ENCODE peak calls at places on chromosomes 2 and 18, in eight cellular contexts. D is amniotic stem cell; N is stimulated activated CD4-positive, alpha-beta T cell treated with anti-CD3 and anti-CD28 coated beads, Interleukin-1b, Interleukin-23, amount 100 ng/mL, for 1 hour; X is NCI-H1694; E is GM20000; B is CD4-positive, CD25-positive, alpha-beta regulatory T cell; Z is dorsolateral prefrontal cortex; U is PC-3. S is an unnamed sample.

GRCh38 chr2:43333656-43334144 is 107.3 kb upstream of the ZFP36L2 start:
- DNase-seq in D (peak; percentile 10), N (no peak), X (no peak), E (no peak), B (no peak), Z (no peak), U (no peak), S (peak; percentile 42)

GRCh38 chr2:33529771-33530481 is 53.5 kb downstream of the RASGRP3 start:
- DNase-seq in D (peak; percentile 96), N (no peak), X (no peak), E (peak; percentile 16), B (no peak), Z (no peak), U (peak; percentile 75), S (peak; percentile 61)

GRCh38 chr2:134501476-134502089 is 217.2 kb downstream of the TMEM163 start:
- DNase-seq in D (no peak), N (no peak), X (no peak), E (no peak), B (no peak), Z (no peak), U (no peak), S (no peak)

GRCh38 chr18:55588001-55588875 is at the start of gene TCF4:
- DNase-seq in D (no peak), N (no peak), X (no peak), E (peak; percentile 50), B (no peak), Z (no peak), U (peak; percentile 38), S (peak; percentile 51)

GRCh38 chr18:11121426-11121825 is 27.9 kb downstream of the PIEZO2 start:
- DNase-seq in D (peak; percentile 3), N (no peak), X (no peak), E (no peak), B (no peak), Z (no peak), U (no peak), S (no peak)

GRCh38 chr2:82675186-82675585 is 1783.9 kb downstream of the SUCLG1 start:
- DNase-seq in D (no peak), N (no peak), X (no peak), E (no peak), B (no peak), Z (no peak), U (peak; percentile 66), S (peak; percentile 27)

GRCh38 chr2:42851186-42851585 is 58.8 kb upstream of the HAAO start:
- DNase-seq in D (no peak), N (no peak), X (no peak), E (no peak), B (no peak), Z (no peak), U (no peak), S (no peak)

GRCh38 chr2:96305979-96306308 is 598 bp upstream of the SNRNP200 start:
- DNase-seq in D (no peak), N (no peak), X (no peak), E (no peak), B (no peak), Z (no peak), U (no peak), S (no peak)

GRCh38 chr2:64932327-64933216 is 56.6 kb upstream of the SLC1A4 start:
- DNase-seq in D (no peak), N (no peak), X (no peak), E (peak; percentile 70), B (no peak), Z (no peak), U (no peak), S (no peak)

GRCh38 chr2:100529900-100530299 is 32.9 kb upstream of the PDCL3 start:
- DNase-seq in D (no peak), N (no peak), X (no peak), E (no peak), B (no peak), Z (no peak), U (peak; percentile 47), S (no peak)

GRCh38 chr2:8565399-8566154 is 116.3 kb upstream of the ID2 start:
- DNase-seq in D (no peak), N (no peak), X (no peak), E (no peak), B (no peak), Z (peak; percentile 41), U (no peak), S (no peak)

GRCh38 chr18:12321331-12321730 is 13.3 kb downstream of the TUBB6 start:
- DNase-seq in D (no peak), N (no peak), X (no peak), E (peak; percentile 60), B (no peak), Z (no peak), U (no peak), S (peak; percentile 54)

GRCh38 chr2:151334082-151334815 is 23.1 kb upstream of the TNFAIP6 start:
- DNase-seq in D (peak; percentile 60), N (no peak), X (no peak), E (no peak), B (no peak), Z (no peak), U (peak; percentile 68), S (peak; percentile 77)

GRCh38 chr2:23589739-23590138 is 204.8 kb downstream of the KLHL29 start:
- DNase-seq in D (no peak), N (no peak), X (peak; percentile 24), E (no peak), B (no peak), Z (peak; percentile 46), U (no peak), S (no peak)

GRCh38 chr2:239035361-239035814 is 187.5 kb downstream of the TWIST2 start:
- DNase-seq in D (no peak), N (peak; percentile 54), X (peak; percentile 5), E (peak; percentile 93), B (peak; percentile 56), Z (peak; percentile 48), U (peak; percentile 57), S (peak; percentile 30)

GRCh38 chr18:50866765-50867164 is 12.2 kb upstream of the ME2 start:
- DNase-seq in D (peak; percentile 2), N (no peak), X (peak; percentile 1), E (peak; percentile 39), B (no peak), Z (no peak), U (peak; percentile 14), S (peak; percentile 22)

GRCh38 chr18:41324934-41325333 is 630.1 kb upstream of the PIK3C3 start:
- DNase-seq in D (no peak), N (no peak), X (no peak), E (no peak), B (no peak), Z (no peak), U (peak; percentile 62), S (peak; percentile 65)

GRCh38 chr18:23238152-23238531 is 102.9 kb downstream of the CABLES1 start:
- DNase-seq in D (no peak), N (no peak), X (no peak), E (no peak), B (no peak), Z (no peak), U (no peak), S (no peak)

GRCh38 chr2:130825231-130825971 is 11.3 kb upstream of the ARHGEF4 start:
- DNase-seq in D (no peak), N (no peak), X (no peak), E (no peak), B (no peak), Z (peak; percentile 74), U (no peak), S (no peak)

GRCh38 chr2:88097192-88097591 is 29.6 kb downstream of the SMYD1 start:
- DNase-seq in D (no peak), N (no peak), X (no peak), E (no peak), B (no peak), Z (no peak), U (no peak), S (no peak)

S was measured in MCF 10A.